ENCODE peak calls at places on chromosomes 7 and 10, in eight cellular contexts. M is heart left ventricle; S is GM13977; P is foreskin fibroblast; A is fibroblast of pulmonary artery; X is CD8-positive, alpha-beta T cell; W is right lobe of liver; G is glutamatergic neuron. N is an unnamed sample.

GRCh38 chr10:15265076-15265475 is 96.6 kb upstream of the NMT2 start:
- DNase-seq in M (no peak), S (no peak), P (no peak), A (peak; percentile 20), X (no peak), W (no peak), G (no peak), N (no peak)

GRCh38 chr7:132123763-132124162 is 452.5 kb downstream of the PLXNA4 start:
- DNase-seq in M (no peak), S (no peak), P (no peak), A (no peak), X (no peak), W (no peak), G (no peak), N (no peak)

GRCh38 chr10:131937832-131938231 is 37.0 kb downstream of the PPP2R2D start:
- DNase-seq in M (no peak), S (no peak), P (no peak), A (no peak), X (no peak), W (peak; percentile 25), G (no peak), N (no peak)

GRCh38 chr10:108608860-108609259 is 1314.5 kb downstream of the XPNPEP1 start:
- DNase-seq in M (no peak), S (no peak), P (no peak), A (no peak), X (no peak), W (no peak), G (no peak), N (no peak)

GRCh38 chr10:62580396-62580795 is 206.2 kb downstream of the ZNF365 start:
- DNase-seq in M (no peak), S (no peak), P (peak; percentile 52), A (no peak), X (no peak), W (no peak), G (no peak), N (no peak)

GRCh38 chr10:74753295-74754211 is 72.8 kb upstream of the KAT6B start:
- DNase-seq in M (no peak), S (no peak), P (peak; percentile 78), A (no peak), X (no peak), W (no peak), G (no peak), N (no peak)

GRCh38 chr7:158782638-158783490 is 46.4 kb downstream of the ESYT2 start:
- DNase-seq in M (peak; percentile 80), S (no peak), P (peak; percentile 61), A (peak; percentile 56), X (no peak), W (no peak), G (no peak), N (no peak)

GRCh38 chr10:92790449-92790848 is 57.9 kb upstream of the EXOC6 start:
- DNase-seq in M (no peak), S (no peak), P (no peak), A (no peak), X (no peak), W (no peak), G (no peak), N (peak; percentile 41)

GRCh38 chr10:17989908-17990767 is 38.4 kb downstream of the SLC39A12 start:
- DNase-seq in M (no peak), S (peak; percentile 53), P (peak; percentile 88), A (peak; percentile 63), X (no peak), W (no peak), G (no peak), N (peak; percentile 58)

GRCh38 chr7:143936087-143937009 is 1.3 kb downstream of the OR2F2 start:
- DNase-seq in M (no peak), S (no peak), P (peak; percentile 44), A (peak; percentile 93), X (no peak), W (no peak), G (no peak), N (no peak)

GRCh38 chr10:103569877-103570276 is 76.4 kb downstream of the NEURL1 start:
- DNase-seq in M (no peak), S (no peak), P (no peak), A (no peak), X (no peak), W (no peak), G (no peak), N (no peak)

GRCh38 chr7:70356324-70356797 is 758.1 kb downstream of the AUTS2 start:
- DNase-seq in M (no peak), S (no peak), P (no peak), A (no peak), X (no peak), W (no peak), G (no peak), N (no peak)

GRCh38 chr7:94395141-94396041 is 696 bp downstream of the COL1A2 start:
- DNase-seq in M (peak; percentile 41), S (peak; percentile 82), P (peak; percentile 92), A (peak; percentile 94), X (no peak), W (no peak), G (peak; percentile 17), N (peak; percentile 79)

GRCh38 chr7:123714296-123715080 is 34.3 kb downstream of the WASL start:
- DNase-seq in M (no peak), S (no peak), P (peak; percentile 25), A (peak; percentile 28), X (no peak), W (no peak), G (no peak), N (no peak)

GRCh38 chr10:43958071-43958432 is 309.4 kb upstream of the ZNF32 start:
- DNase-seq in M (no peak), S (no peak), P (no peak), A (no peak), X (no peak), W (no peak), G (no peak), N (no peak)

GRCh38 chr10:60817135-60817805 is 39.0 kb downstream of the CDK1 start:
- DNase-seq in M (no peak), S (no peak), P (peak; percentile 44), A (peak; percentile 26), X (no peak), W (no peak), G (no peak), N (no peak)

GRCh38 chr10:59711871-59712491 is 2.3 kb upstream of the SLC16A9 start:
- DNase-seq in M (no peak), S (no peak), P (no peak), A (no peak), X (no peak), W (no peak), G (no peak), N (no peak)

GRCh38 chr10:128068398-128069285 is 57.6 kb downstream of the MKI67 start:
- DNase-seq in M (no peak), S (no peak), P (no peak), A (no peak), X (no peak), W (peak; percentile 39), G (peak; percentile 10), N (no peak)

GRCh38 chr10:33385686-33386085 is 51.2 kb upstream of the NRP1 start:
- DNase-seq in M (no peak), S (no peak), P (no peak), A (no peak), X (no peak), W (no peak), G (no peak), N (no peak)

GRCh38 chr10:77236700-77237099 is 400.9 kb downstream of the KCNMA1 start:
- DNase-seq in M (no peak), S (no peak), P (peak; percentile 53), A (peak; percentile 45), X (no peak), W (no peak), G (no peak), N (no peak)

GRCh38 chr7:155263522-155264197 is 34.0 kb upstream of the INSIG1 start:
- DNase-seq in M (no peak), S (no peak), P (no peak), A (no peak), X (no peak), W (no peak), G (no peak), N (no peak)
- TF ChIP-seq CTCF in M (no peak), S (peak; percentile 30), P (no peak), A (no peak), X (no peak), W (no peak), G (no peak), N (no peak)

DNA sequence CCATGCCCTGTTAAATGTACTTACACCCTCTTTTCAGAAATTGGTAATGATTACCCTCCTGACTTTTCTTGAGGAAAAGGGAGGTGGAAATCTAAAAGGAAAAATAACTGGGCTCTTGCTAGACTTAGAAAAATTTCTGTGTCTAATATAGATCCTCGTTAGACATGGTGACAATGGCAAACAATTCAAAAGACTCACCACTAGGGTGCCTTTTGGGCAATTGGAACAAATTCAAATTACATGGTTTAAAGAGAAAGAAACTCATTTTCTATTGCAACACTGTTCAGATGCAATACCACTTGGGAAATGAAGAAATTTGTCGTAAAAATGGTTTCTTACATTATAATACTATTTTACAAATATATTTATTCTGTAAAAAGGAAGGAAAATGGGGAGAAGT is 950.1 kb downstream of the GRM8 start:
- DNase-seq in M (no peak), S (no peak), P (no peak), A (no peak), X (no peak), W (no peak), G (no peak), N (no peak)
- TF ChIP-seq CTCF in M (no peak), S (no peak), P (no peak), A (no peak), X (no peak), W (no peak), G (peak; percentile 52), N (no peak)

GRCh38 chr10:11058965-11059364 is 41.3 kb downstream of the CELF2 start:
- DNase-seq in M (no peak), S (no peak), P (peak; percentile 68), A (peak; percentile 23), X (no peak), W (no peak), G (no peak), N (no peak)

GRCh38 chr10:11068861-11069633 is 51.4 kb downstream of the CELF2 start:
- DNase-seq in M (no peak), S (no peak), P (no peak), A (peak; percentile 4), X (no peak), W (no peak), G (no peak), N (no peak)

GRCh38 chr10:11066520-11066919 is 48.8 kb downstream of the CELF2 start:
- DNase-seq in M (no peak), S (no peak), P (no peak), A (no peak), X (no peak), W (no peak), G (no peak), N (no peak)

GRCh38 chr10:11065567-11065966 is 47.9 kb downstream of the CELF2 start:
- DNase-seq in M (no peak), S (no peak), P (no peak), A (no peak), X (no peak), W (no peak), G (no peak), N (no peak)

GRCh38 chr10:11064832-11065231 is 47.2 kb downstream of the CELF2 start:
- DNase-seq in M (no peak), S (no peak), P (no peak), A (no peak), X (no peak), W (no peak), G (no peak), N (no peak)
- TF ChIP-seq CTCF in M (no peak), S (no peak), P (no peak), A (no peak), X (no peak), W (no peak), G (no peak), N (no peak)

GRCh38 chr10:19817251-19818046 is 1.2 kb downstream of the PLXDC2 start:
- DNase-seq in M (peak; percentile 28), S (no peak), P (peak; percentile 10), A (no peak), X (no peak), W (peak; percentile 53), G (peak; percentile 21), N (peak; percentile 20)
- TF ChIP-seq CTCF in M (no peak), S (no peak), P (no peak), A (peak; percentile 3), X (no peak), W (no peak), G (no peak), N (no peak)

N was measured in GM13976.